ENCODE peak calls at places on chromosomes 5 and 9, in four cellular contexts. I, K, U and Y are unnamed samples.

GRCh38 chr9:128020692-128021091 is 39.9 kb upstream of the EEIG1 start:
- DNase-seq in I (no peak), K (peak; percentile 62), U (no peak), Y (no peak)

GRCh38 chr9:87556039-87556438 is 58.4 kb downstream of the DAPK1 start:
- DNase-seq in I (peak; percentile 85), K (no peak), U (no peak), Y (peak; percentile 90)

GRCh38 chr9:122888480-122888879 is 16.7 kb downstream of the RC3H2 start:
- DNase-seq in I (no peak), K (no peak), U (no peak), Y (no peak)

GRCh38 chr5:172102913-172103629 is 85.0 kb downstream of the STK10 start:
- DNase-seq in I (no peak), K (peak; percentile 77), U (peak; percentile 97), Y (no peak)

GRCh38 chr5:181223041-181223728 is at the start of gene TRIM41:
- DNase-seq in I (peak; percentile 99), K (peak; percentile 99), U (peak; percentile 97), Y (peak; percentile 99)

GRCh38 chr9:78439192-78439865 is 142.4 kb downstream of the PSAT1 start:
- DNase-seq in I (peak; percentile 80), K (peak; percentile 94), U (peak; percentile 87), Y (peak; percentile 70)

GRCh38 chr5:158796812-158797497 is 302.8 kb downstream of the EBF1 start:
- DNase-seq in I (no peak), K (no peak), U (no peak), Y (no peak)

GRCh38 chr5:142737169-142737568 is 33.0 kb upstream of the ARHGAP26 start:
- DNase-seq in I (no peak), K (no peak), U (no peak), Y (peak; percentile 3)

GRCh38 chr5:100517301-100517974 is 17.7 kb upstream of the FAM174A start:
- DNase-seq in I (peak; percentile 95), K (peak; percentile 45), U (peak; percentile 45), Y (peak; percentile 6)

GRCh38 chr5:180785151-180785781 is 17.3 kb downstream of the MGAT1 start:
- DNase-seq in I (no peak), K (no peak), U (peak; percentile 68), Y (no peak)

GRCh38 chr9:133948571-133949485 is 43.3 kb downstream of the VAV2 start:
- DNase-seq in I (no peak), K (no peak), U (no peak), Y (no peak)

GRCh38 chr9:110638381-110638954 is 30.1 kb upstream of the MUSK start:
- DNase-seq in I (peak; percentile 23), K (peak; percentile 11), U (peak; percentile 64), Y (no peak)

GRCh38 chr9:69317081-69317480 is 7.9 kb upstream of the ENTREP1 start:
- DNase-seq in I (no peak), K (no peak), U (peak; percentile 60), Y (no peak)

GRCh38 chr5:66864240-66864884 is 268.2 kb downstream of the MAST4 start:
- DNase-seq in I (peak; percentile 33), K (peak; percentile 59), U (peak; percentile 1), Y (peak; percentile 3)

GRCh38 chr5:43530648-43531047 is 15.7 kb upstream of the C5orf34 start:
- DNase-seq in I (peak; percentile 17), K (no peak), U (no peak), Y (peak; percentile 19)

GRCh38 chr9:20754556-20754955 is 70.5 kb downstream of the FOCAD start:
- DNase-seq in I (no peak), K (no peak), U (peak; percentile 28), Y (no peak)

GRCh38 chr9:37496020-37496419 is 10.3 kb downstream of the POLR1E start:
- DNase-seq in I (no peak), K (no peak), U (no peak), Y (no peak)

GRCh38 chr5:107668933-107669542 is 1.7 kb downstream of the EFNA5 start:
- DNase-seq in I (no peak), K (peak; percentile 51), U (peak; percentile 45), Y (no peak)

GRCh38 chr9:9003184-9003583 is 1203.6 kb upstream of the DMAC1 start:
- DNase-seq in I (no peak), K (peak; percentile 48), U (no peak), Y (no peak)

GRCh38 chr9:133643362-133643755 is 7.2 kb downstream of the DBH start:
- DNase-seq in I (no peak), K (no peak), U (no peak), Y (no peak)

GRCh38 chr5:80711216-80711615 is 56.4 kb upstream of the DHFR start:
- DNase-seq in I (no peak), K (no peak), U (no peak), Y (no peak)

GRCh38 chr9:74961496-74961895 is 8.8 kb upstream of the C9orf40 start:
- DNase-seq in I (no peak), K (no peak), U (no peak), Y (no peak)

GRCh38 chr9:74960548-74960947 is 7.8 kb upstream of the C9orf40 start:
- DNase-seq in I (no peak), K (no peak), U (peak; percentile 68), Y (no peak)

GRCh38 chr9:74958587-74958986 is 5.9 kb upstream of the C9orf40 start:
- DNase-seq in I (no peak), K (no peak), U (no peak), Y (no peak)

GRCh38 chr9:74963043-74963442 is 10.3 kb upstream of the C9orf40 start:
- DNase-seq in I (no peak), K (no peak), U (no peak), Y (no peak)
- H3K4me2 ChIP-seq in I (no peak overlapping the region), K (no peak overlapping the region), U (no peak overlapping the region), Y (no peak overlapping the region)

GRCh38 chr9:116234091-116234490 is 80.5 kb downstream of the PAPPA start:
- DNase-seq in I (no peak), K (no peak), U (peak; percentile 45), Y (no peak)
- TF ChIP-seq EZH2phosphoT487 in I (no peak), K (no peak), U (no peak), Y (no peak)

GRCh38 chr5:71740015-71740753 is 21.1 kb downstream of the CARTPT start:
- DNase-seq in I (peak; percentile 47), K (no peak), U (no peak), Y (no peak)

GRCh38 chr5:71743135-71743534 is 24.1 kb downstream of the CARTPT start:
- DNase-seq in I (no peak), K (no peak), U (no peak), Y (no peak)

GRCh38 chr5:71734141-71734540 is 15.1 kb downstream of the CARTPT start:
- DNase-seq in I (no peak), K (no peak), U (no peak), Y (no peak)

GRCh38 chr5:71737931-71738539 is 19.0 kb downstream of the CARTPT start:
- DNase-seq in I (no peak), K (no peak), U (no peak), Y (no peak)

DNA sequence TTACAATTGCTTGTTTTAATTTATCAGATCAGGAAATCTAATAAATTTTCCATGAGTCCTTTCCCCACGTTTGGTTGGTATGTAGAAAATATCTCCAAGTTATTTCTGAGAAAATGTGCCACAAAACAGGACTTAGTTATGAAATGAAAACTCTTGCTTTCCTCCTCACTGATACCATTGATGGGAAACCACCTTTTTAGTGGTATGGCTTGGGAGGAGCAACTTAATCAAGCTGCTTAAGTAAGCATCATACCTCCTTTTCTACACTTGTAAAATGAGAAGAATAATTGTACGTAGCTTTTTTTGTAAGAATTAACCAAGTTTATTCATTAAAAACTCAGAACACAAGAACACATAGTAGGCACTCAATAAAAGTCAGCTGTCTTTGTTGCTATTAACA is 19.9 kb downstream of the CARTPT start:
- DNase-seq in I (no peak), K (no peak), U (no peak), Y (no peak)
- H3K4me2 ChIP-seq in I (no peak overlapping the region), K (no peak overlapping the region), U (no peak overlapping the region), Y (no peak overlapping the region)

GRCh38 chr5:111072949-111073682 is 1.6 kb downstream of the TSLP start:
- DNase-seq in I (peak; percentile 72), K (peak; percentile 85), U (no peak), Y (peak; percentile 38)

GRCh38 chr5:111077678-111078077 is 6.2 kb downstream of the TSLP start:
- DNase-seq in I (no peak), K (no peak), U (no peak), Y (no peak)

GRCh38 chr5:111076076-111076475 is 4.6 kb downstream of the TSLP start:
- DNase-seq in I (no peak), K (no peak), U (no peak), Y (no peak)

GRCh38 chr5:111074244-111074643 is 2.7 kb downstream of the TSLP start:
- DNase-seq in I (no peak), K (no peak), U (no peak), Y (no peak)

DNA sequence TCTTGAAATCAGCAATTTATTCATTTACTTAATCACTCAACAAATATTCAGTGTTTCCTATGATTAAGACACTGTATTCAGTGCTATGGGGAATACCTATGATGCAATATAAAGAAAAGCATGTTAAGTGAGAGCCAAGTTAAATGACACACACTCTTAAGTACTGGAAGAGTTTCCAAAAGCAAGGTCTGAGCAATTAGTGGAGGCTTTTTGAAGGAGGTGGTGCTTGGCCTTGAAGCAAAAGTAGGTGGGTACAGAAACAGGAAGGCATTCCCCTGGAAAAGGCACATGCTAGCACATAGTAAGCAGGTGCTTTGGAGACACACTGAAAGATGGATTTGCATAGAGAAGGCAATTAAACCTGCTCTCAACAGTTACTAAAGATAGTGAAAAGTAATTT is 4.0 kb downstream of the TSLP start:
- DNase-seq in I (no peak), K (no peak), U (peak; percentile 87), Y (no peak)
- TF ChIP-seq EZH2phosphoT487 in I (no peak), K (no peak), U (no peak), Y (no peak)